ENCODE peak calls at places on chromosomes 11 and 22, in seven cellular contexts. R, B, P, O, U, M and I are unnamed samples.

GRCh38 chr22:43085658-43086606 is 3.3 kb downstream of the TTLL1 start:
- DNase-seq in P (peak), B (no peak), R (no peak), O (peak), U (no peak), M (no peak), I (peak)

GRCh38 chr11:14638561-14638960 is 5.0 kb upstream of the PDE3B start:
- DNase-seq in P (no peak), U (peak), R (peak), O (peak), M (no peak), B (no peak), I (no peak)

GRCh38 chr22:44445307-44445680 is 52.7 kb downstream of the RTL6 start:
- DNase-seq in B (no peak), R (no peak), O (no peak), P (no peak), M (no peak), U (no peak), I (no peak)

GRCh38 chr11:44096360-44097188 is 1.1 kb downstream of the EXT2 start:
- DNase-seq in U (no peak), R (peak), M (no peak), B (no peak), P (no peak), O (no peak), I (no peak)

GRCh38 chr11:61688368-61689163 is 8.4 kb downstream of the DAGLA start:
- DNase-seq in P (peak), O (peak), U (no peak), B (no peak), R (peak), M (no peak), I (no peak)

GRCh38 chr11:32131321-32131720 is 40.4 kb downstream of the RCN1 start:
- DNase-seq in M (no peak), P (no peak), O (no peak), R (peak), U (no peak), B (no peak), I (no peak)

GRCh38 chr11:84019576-84020194 is 733.5 kb upstream of the CCDC90B start:
- DNase-seq in M (no peak), U (no peak), B (no peak), O (no peak), R (peak), P (no peak), I (no peak)

GRCh38 chr22:29524440-29525191 is 28.9 kb downstream of the THOC5 start:
- DNase-seq in U (peak), P (no peak), M (no peak), B (peak), R (peak), O (peak), I (peak)

GRCh38 chr11:18526130-18526520 is 617 bp downstream of the TSG101 start:
- DNase-seq in P (no peak), R (no peak), B (no peak), M (no peak), O (no peak), U (no peak), I (no peak)

GRCh38 chr11:133942594-133942993 is 14.2 kb downstream of the IGSF9B start:
- DNase-seq in P (no peak), R (no peak), B (no peak), O (no peak), M (no peak), U (no peak), I (no peak)

GRCh38 chr11:58451585-58451984 is 9.5 kb upstream of the OR5B12 start:
- DNase-seq in O (no peak), R (no peak), U (peak), B (no peak), P (no peak), M (no peak), I (no peak)

GRCh38 chr22:36246718-36247117 is 6.2 kb upstream of the APOL1 start:
- DNase-seq in B (no peak), M (no peak), O (no peak), U (no peak), P (no peak), R (no peak), I (no peak)

GRCh38 chr22:23248583-23248982 is 68.3 kb downstream of the BCR start:
- DNase-seq in O (no peak), P (no peak), B (no peak), M (no peak), U (no peak), R (peak), I (peak)

GRCh38 chr11:95338430-95338991 is 107.5 kb upstream of the SESN3 start:
- DNase-seq in R (peak), O (peak), U (no peak), M (no peak), B (peak), P (peak), I (no peak)

GRCh38 chr11:121318848-121319834 is 26.6 kb downstream of the SC5D start:
- DNase-seq in M (peak), U (peak), R (peak), P (no peak), O (no peak), B (peak), I (peak)

GRCh38 chr11:120977470-120977869 is 46.4 kb upstream of the TBCEL start:
- DNase-seq in B (no peak), P (no peak), M (no peak), O (no peak), R (no peak), U (no peak), I (no peak)

GRCh38 chr11:8830641-8831040 is 80.3 kb upstream of the AKIP1 start:
- DNase-seq in O (no peak), R (no peak), U (no peak), M (no peak), P (no peak), B (no peak), I (no peak)

GRCh38 chr11:46426233-46426991 is 34.8 kb upstream of the CHRM4 start:
- DNase-seq in U (no peak), B (peak), M (no peak), R (no peak), P (no peak), O (no peak), I (no peak)

GRCh38 chr11:64016512-64016911 is 19.2 kb upstream of the FLRT1 start:
- DNase-seq in R (no peak), B (no peak), P (no peak), U (no peak), O (no peak), M (no peak), I (no peak)

GRCh38 chr22:17350292-17350691 is 19.0 kb upstream of the CECR2 start:
- DNase-seq in R (no peak), M (no peak), B (no peak), U (no peak), P (no peak), O (no peak), I (no peak)

GRCh38 chr22:19526076-19526701 is 2.0 kb upstream of the CLDN5 start:
- DNase-seq in O (no peak), P (no peak), R (no peak), B (no peak), M (no peak), U (no peak), I (no peak)

GRCh38 chr11:80084614-80085013 is 643.8 kb upstream of the TENM4 start:
- DNase-seq in U (no peak), R (no peak), O (no peak), P (no peak), M (no peak), B (no peak), I (no peak)

GRCh38 chr11:2791139-2791520 is 91.3 kb upstream of the KCNQ1OT1 start:
- DNase-seq in U (no peak), O (peak), B (no peak), P (no peak), R (no peak), M (no peak), I (no peak)

GRCh38 chr11:111344032-111344431 is 35.0 kb downstream of the POU2AF1 start:
- DNase-seq in P (peak), O (peak), R (peak), B (no peak), U (no peak), M (no peak), I (peak)

GRCh38 chr22:32717337-32718240 is 83.9 kb upstream of the TIMP3 start:
- DNase-seq in U (no peak), R (peak), M (peak), P (peak), B (no peak), O (no peak), I (no peak)

GRCh38 chr11:106986261-106986660 is 32.0 kb downstream of the GUCY1A2 start:
- DNase-seq in B (no peak), P (no peak), R (peak), O (no peak), M (no peak), U (no peak), I (no peak)

GRCh38 chr11:28581286-28582242 is 473.4 kb downstream of the METTL15 start:
- DNase-seq in U (no peak), M (peak), O (no peak), P (no peak), R (peak), B (no peak), I (no peak)

GRCh38 chr22:27952779-27953178 is 33.7 kb upstream of the PITPNB start:
- DNase-seq in O (no peak), P (no peak), M (no peak), U (no peak), R (peak), B (no peak), I (no peak)

GRCh38 chr11:10358696-10359095 is 53.8 kb downstream of the ADM start:
- DNase-seq in U (no peak), M (no peak), P (no peak), R (no peak), B (no peak), O (no peak), I (no peak)

GRCh38 chr11:128146926-128147605 is 440.3 kb downstream of the ETS1 start:
- DNase-seq in M (no peak), U (no peak), B (no peak), P (no peak), O (no peak), R (no peak), I (no peak)

GRCh38 chr11:31827458-31828206 is 16.5 kb upstream of the PAX6 start:
- DNase-seq in R (no peak), B (no peak), O (no peak), M (peak), U (no peak), P (no peak), I (no peak)

GRCh38 chr22:29684244-29684643 is 35.6 kb upstream of the CABP7 start:
- DNase-seq in R (no peak), U (no peak), O (no peak), M (no peak), B (no peak), P (no peak), I (no peak)

GRCh38 chr11:125376856-125377255 is 119.2 kb downstream of the FEZ1 start:
- DNase-seq in M (no peak), B (no peak), O (no peak), R (no peak), P (no peak), U (no peak), I (no peak)

GRCh38 chr22:25085930-25086901 is 113.4 kb upstream of the CRYBB3 start:
- DNase-seq in R (peak), M (no peak), U (no peak), O (no peak), P (peak), B (peak), I (peak)

GRCh38 chr11:105100976-105101630 is 38.5 kb downstream of the CARD18 start:
- DNase-seq in R (no peak), B (no peak), O (no peak), U (no peak), P (no peak), M (no peak), I (no peak)

GRCh38 chr11:73229321-73230275 is 11.5 kb downstream of the P2RY2 start:
- DNase-seq in M (no peak), O (peak), P (peak), B (peak), U (no peak), R (no peak), I (no peak)

GRCh38 chr11:111540114-111540920 is at the start of gene LAYN:
- DNase-seq in P (peak), B (peak), O (peak), U (no peak), R (peak), M (no peak), I (no peak)

GRCh38 chr11:131998020-131998419 is 627.6 kb downstream of the NTM start:
- DNase-seq in O (peak), B (no peak), U (no peak), R (no peak), M (no peak), P (no peak), I (no peak)

GRCh38 chr11:115527534-115528125 is 23.4 kb upstream of the CADM1 start:
- DNase-seq in B (no peak), O (no peak), M (no peak), R (no peak), U (no peak), P (no peak), I (no peak)

GRCh38 chr22:50526849-50527801 is 1.7 kb upstream of the SCO2 start:
- DNase-seq in M (no peak), O (peak), U (peak), R (peak), B (peak), P (peak), I (peak)
- H3K4me3 ChIP-seq in M (peak), O (peak), U (peak), R (peak), B (peak), P (peak), I (peak)

DNA sequence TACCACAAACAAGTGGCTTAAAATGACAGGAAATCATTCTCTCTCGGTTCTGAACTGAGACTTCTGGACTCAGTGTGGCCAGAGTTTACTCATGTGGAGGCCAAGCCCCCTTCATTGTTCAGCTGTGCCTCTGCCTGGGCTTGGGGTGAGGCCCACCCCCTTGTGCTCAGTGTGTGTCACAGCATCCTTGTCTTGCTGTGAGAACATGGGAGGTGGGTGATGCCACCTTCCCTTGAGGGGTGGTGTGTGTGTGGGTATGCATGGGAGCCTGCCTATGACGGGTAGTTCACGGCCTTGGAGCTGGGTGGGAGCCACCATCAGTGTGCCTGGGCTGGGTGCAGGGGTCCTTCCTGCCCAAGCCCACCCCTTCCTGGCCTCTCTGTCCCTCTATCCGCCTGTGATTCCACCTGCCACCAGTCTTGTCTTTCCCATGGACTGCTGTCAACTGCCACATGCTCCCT is 101.7 kb downstream of the MORC2 start:
- DNase-seq in R (no peak), M (no peak), P (peak), O (no peak), B (no peak), U (no peak), I (peak)
- TF ChIP-seq CTCF in R (peak), M (no peak), P (no peak), O (no peak), B (no peak), U (peak), I (no peak)

GRCh38 chr11:33861366-33861765 is 30.5 kb downstream of the LMO2 start:
- DNase-seq in P (no peak), O (no peak), M (no peak), R (no peak), U (no peak), B (no peak), I (no peak)
- H3K4me3 ChIP-seq in P (no peak), O (no peak), M (no peak), R (no peak), U (no peak), B (no peak), I (no peak)

GRCh38 chr11:75424396-75424795 is 8.6 kb downstream of the KLHL35 start:
- DNase-seq in M (no peak), U (no peak), O (no peak), P (no peak), R (no peak), B (no peak), I (no peak)

GRCh38 chr11:75426720-75427086 is 6.3 kb downstream of the KLHL35 start:
- DNase-seq in U (no peak), O (no peak), B (no peak), M (no peak), R (no peak), P (no peak), I (no peak)

GRCh38 chr11:75423721-75424120 is 9.3 kb downstream of the KLHL35 start:
- DNase-seq in B (no peak), O (no peak), U (no peak), P (no peak), M (no peak), R (no peak), I (no peak)

GRCh38 chr11:75427181-75427580 is 5.8 kb downstream of the KLHL35 start:
- DNase-seq in O (no peak), U (no peak), B (no peak), M (no peak), R (no peak), P (no peak), I (no peak)

GRCh38 chr11:75425422-75425821 is 7.6 kb downstream of the KLHL35 start:
- DNase-seq in B (no peak), O (no peak), M (no peak), U (no peak), P (no peak), R (no peak), I (no peak)
- TF ChIP-seq CTCF in B (peak), O (peak), M (peak), U (peak), P (no peak), R (peak), I (no peak)

DNA sequence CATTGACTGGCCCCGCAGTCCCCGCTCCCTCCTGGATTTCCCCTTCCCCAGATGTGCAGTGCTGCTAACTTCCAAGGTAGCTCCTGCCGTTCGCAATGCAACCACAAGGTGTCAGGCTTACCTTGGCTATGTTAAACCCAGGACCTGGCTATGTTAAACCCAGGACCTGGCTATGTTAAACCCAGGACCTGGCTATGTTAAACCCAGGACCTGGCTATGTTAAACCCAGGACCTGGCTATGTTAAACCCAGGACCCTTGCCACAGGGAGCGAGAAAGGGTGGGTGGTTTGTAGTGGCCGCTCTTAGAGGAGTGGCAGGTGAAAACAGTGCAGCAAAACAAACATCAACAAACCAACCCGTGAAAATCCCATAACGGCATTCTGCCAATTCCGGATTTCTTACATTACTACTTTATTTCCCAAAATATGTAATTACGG is 2.9 kb upstream of the ADAMTS8 start:
- DNase-seq in B (peak), R (peak), O (peak), P (peak), U (peak), M (no peak), I (peak)
- H3K4me3 ChIP-seq in B (no peak), R (no peak), O (no peak), P (no peak), U (no peak), M (no peak), I (no peak)

DNA sequence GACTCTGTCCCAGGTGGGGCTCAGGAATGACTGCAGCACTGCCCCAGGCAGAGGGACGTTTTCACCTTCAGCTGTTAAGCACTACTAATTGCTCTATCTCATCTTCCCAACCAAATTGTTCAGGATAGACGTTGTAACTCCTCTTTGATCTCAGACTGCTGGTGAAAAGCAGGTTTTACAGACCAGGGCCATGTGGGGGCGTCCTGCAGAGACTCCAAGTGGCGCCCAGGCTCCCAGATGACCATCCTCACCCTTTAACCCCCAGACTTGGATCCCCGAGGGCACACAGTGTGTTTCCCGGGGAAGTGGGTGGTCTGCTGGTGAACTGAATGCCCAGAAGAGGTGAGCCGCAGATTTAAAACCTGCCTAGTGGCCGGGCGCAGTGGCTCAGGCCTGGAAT is 23.9 kb downstream of the FADD start:
- DNase-seq in P (no peak), U (no peak), O (no peak), B (no peak), M (no peak), R (no peak), I (no peak)
- TF ChIP-seq CTCF in P (no peak), U (peak), O (no peak), B (peak), M (peak), R (peak), I (peak)